ENCODE peak calls at places on chromosomes 13 and 19, in six cellular contexts. A, J, I, T, O and G are unnamed samples.

GRCh38 chr19:13842294-13843103 is 34.4 kb upstream of the NANOS3 start:
- DNase-seq in J (no peak), T (no peak), I (no peak), O (no peak), A (peak), G (no peak)

GRCh38 chr13:50015263-50015662 is at the start of gene KCNRG:
- DNase-seq in O (no peak), J (no peak), T (no peak), I (no peak), A (peak), G (peak)

GRCh38 chr13:44870456-44870929 is 118.8 kb downstream of the NUFIP1 start:
- DNase-seq in A (no peak), T (no peak), O (no peak), J (no peak), I (peak), G (peak)

GRCh38 chr19:33462112-33462726 is 59.4 kb downstream of the PEPD start:
- DNase-seq in J (no peak), O (no peak), A (no peak), I (peak), T (peak), G (no peak)

GRCh38 chr19:680287-681028 is 4.3 kb downstream of the FSTL3 start:
- DNase-seq in O (peak), I (peak), A (peak), J (peak), T (peak), G (peak)

GRCh38 chr19:56601375-56601774 is 6.3 kb downstream of the ZNF71 start:
- DNase-seq in O (no peak), J (no peak), A (no peak), I (no peak), T (no peak), G (no peak)

GRCh38 chr13:113562085-113562749 is 22.3 kb upstream of the TFDP1 start:
- DNase-seq in T (peak), O (peak), A (peak), J (peak), I (peak), G (no peak)

GRCh38 chr13:98450495-98451167 is 126.3 kb downstream of the STK24 start:
- DNase-seq in O (no peak), I (no peak), T (no peak), J (peak), A (no peak), G (no peak)

GRCh38 chr13:25882732-25883357 is 169.0 kb downstream of the SHISA2 start:
- DNase-seq in I (peak), O (no peak), J (no peak), A (no peak), T (no peak), G (no peak)